ENCODE peak calls at places on chromosomes 4 and X, in four cellular contexts. S is K562, J is GM12878, V is HepG2. P is an unnamed sample.

GRCh38 chr4:76690091-76690905 is 207.6 kb downstream of the SOWAHB start:
- DNase-seq in S (no peak), J (no peak), V (no peak), P (peak)

GRCh38 chrX:107669276-107669675 is 41.0 kb downstream of the PRPS1 start:
- DNase-seq in S (no peak), J (no peak), V (no peak), P (no peak)

GRCh38 chrX:85611926-85612325 is 232.5 kb upstream of the POF1B start:
- DNase-seq in S (no peak), J (no peak), V (no peak), P (peak)

GRCh38 chrX:47497274-47497673 is 14.3 kb upstream of the ZNF41 start:
- DNase-seq in S (no peak), J (no peak), V (no peak), P (peak)

GRCh38 chrX:23782455-23782854 is 518 bp upstream of the SAT1 start:
- DNase-seq in S (no peak), J (no peak), V (peak), P (no peak)

GRCh38 chr4:92047209-92047877 is 256.4 kb upstream of the GRID2 start:
- DNase-seq in S (no peak), J (no peak), V (no peak), P (peak)

GRCh38 chr4:22170353-22170752 is 221.8 kb upstream of the KCNIP4 start:
- DNase-seq in S (no peak), J (no peak), V (no peak), P (no peak)

GRCh38 chrX:7254144-7254543 is 106.2 kb upstream of the PUDP start:
- DNase-seq in S (no peak), J (no peak), V (no peak), P (no peak)

GRCh38 chr4:103074598-103075434 is 1.7 kb downstream of the SLC9B2 start:
- DNase-seq in S (no peak), J (peak), V (no peak), P (no peak)

GRCh38 chr4:181756451-181756850 is 486.8 kb upstream of the TENM3 start:
- DNase-seq in S (no peak), J (no peak), V (no peak), P (no peak)
- TF ChIP-seq SMC3 in S (no peak), J (no peak), V (no peak), P (no peak)

GRCh38 chrX:43741843-43742573 is 85.9 kb downstream of the MAOA start:
- DNase-seq in S (no peak), J (no peak), V (no peak), P (no peak)
- TF ChIP-seq SIN3A in S (no peak), J (no peak), V (no peak), P (no peak)

GRCh38 chr4:15003441-15003890 is 1.2 kb downstream of the CPEB2 start:
- DNase-seq in S (peak), J (no peak), V (no peak), P (peak)

GRCh38 chr4:15001825-15002658 is at the start of gene CPEB2:
- DNase-seq in S (peak), J (peak), V (peak), P (peak)

GRCh38 chr4:15003891-15004700 is 1.8 kb downstream of the CPEB2 start:
- DNase-seq in S (peak), J (no peak), V (no peak), P (peak)

GRCh38 chr4:15001248-15001824 is 945 bp upstream of the CPEB2 start:
- DNase-seq in S (peak), J (no peak), V (peak), P (peak)

DNA sequence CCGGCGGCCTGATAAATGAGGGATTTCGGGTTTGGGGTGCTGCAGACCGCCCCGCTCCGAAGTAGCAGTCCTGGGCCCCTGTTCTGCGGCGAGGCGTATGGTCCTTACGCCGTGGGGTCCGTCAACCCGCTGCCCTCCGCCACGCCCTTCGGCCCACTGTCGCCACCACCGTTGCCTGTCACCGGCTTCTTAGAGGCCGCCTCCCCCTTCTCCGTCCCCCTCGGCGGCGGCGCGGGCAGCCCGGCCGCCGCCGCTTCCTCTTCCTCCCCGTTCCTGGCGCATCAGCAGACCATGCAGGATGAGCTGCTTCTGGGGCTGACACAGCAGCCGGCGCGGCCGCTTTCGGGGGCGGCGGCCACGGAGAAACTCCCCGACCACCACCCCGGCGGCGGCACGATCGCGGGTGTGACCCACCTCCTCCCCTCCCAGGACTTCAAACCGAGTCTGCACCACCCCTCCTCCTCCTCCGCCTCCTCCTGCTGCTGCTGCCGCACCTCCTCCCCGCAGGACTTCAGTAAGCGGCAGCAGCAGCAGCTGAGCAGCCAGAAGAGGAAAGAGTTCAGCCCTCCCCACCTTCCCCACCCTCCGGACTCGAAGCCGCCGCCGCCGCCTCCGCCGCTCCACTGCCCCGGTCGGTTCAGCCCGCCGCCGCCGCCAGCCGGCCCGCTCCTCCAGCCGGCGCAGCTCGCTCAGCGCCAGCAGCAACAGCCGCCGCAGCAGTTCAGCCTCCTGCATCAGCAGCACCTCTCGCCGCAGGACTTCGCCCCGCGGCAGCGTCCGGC is 569 bp downstream of the CPEB2 start:
- DNase-seq in S (peak), J (peak), V (peak), P (peak)
- TF ChIP-seq SMC3 in S (no peak), J (no peak), V (no peak), P (no peak)

GRCh38 chr4:41069268-41069667 is 145.1 kb downstream of the APBB2 start:
- DNase-seq in S (no peak), J (no peak), V (no peak), P (no peak)

GRCh38 chr4:41070516-41071281 is 143.6 kb downstream of the APBB2 start:
- DNase-seq in S (no peak), J (no peak), V (no peak), P (no peak)

GRCh38 chr4:41074227-41074626 is 140.1 kb downstream of the APBB2 start:
- DNase-seq in S (no peak), J (no peak), V (no peak), P (no peak)

GRCh38 chr4:41069838-41070237 is 144.5 kb downstream of the APBB2 start:
- DNase-seq in S (no peak), J (no peak), V (no peak), P (no peak)

DNA sequence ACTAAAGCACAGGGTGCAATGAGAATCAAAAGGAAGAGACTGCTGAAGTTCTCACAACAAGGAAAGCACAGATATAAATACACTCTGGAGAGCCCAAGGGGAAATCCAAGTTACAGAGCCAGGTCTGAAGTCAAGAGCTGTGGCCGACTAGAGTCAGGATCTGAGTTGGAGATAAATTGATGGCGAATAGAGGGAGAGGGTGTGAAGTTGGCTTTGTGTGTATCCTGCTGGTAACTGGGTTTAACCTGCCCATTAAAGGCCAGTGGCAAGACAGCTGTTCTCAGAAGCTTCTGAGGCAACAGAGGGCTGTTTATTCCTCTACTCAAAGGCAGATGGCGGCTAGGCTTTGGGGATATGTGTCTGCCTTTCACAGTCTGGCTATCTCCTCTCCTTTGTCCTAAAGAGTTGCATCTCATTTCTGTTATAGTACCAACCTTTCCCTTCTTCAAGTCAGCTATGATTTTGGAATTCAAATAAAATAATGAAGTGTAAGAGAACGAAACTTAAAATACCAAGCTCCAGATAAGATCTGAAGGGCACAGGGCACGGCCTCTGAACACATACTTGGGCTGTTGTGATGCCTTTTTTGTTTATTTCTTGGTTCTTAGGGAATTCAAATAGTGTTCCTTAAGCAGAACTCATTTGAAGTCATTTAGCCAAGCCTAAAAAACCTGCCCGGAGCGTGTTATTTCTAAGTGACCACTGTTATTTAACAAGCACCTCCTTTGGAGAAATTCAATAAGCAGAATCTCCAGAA is 142.1 kb downstream of the APBB2 start:
- DNase-seq in S (no peak), J (peak), V (no peak), P (no peak)
- TF ChIP-seq SIN3A in S (no peak), J (no peak), V (no peak), P (no peak)

GRCh38 chr4:143458966-143459365 is 54.5 kb upstream of the SMARCA5 start:
- DNase-seq in S (no peak), J (no peak), V (no peak), P (no peak)
- TF ChIP-seq SMC3 in S (no peak), J (no peak), V (no peak), P (no peak)

GRCh38 chr4:153296424-153296823 is 48.1 kb upstream of the MND1 start:
- DNase-seq in S (no peak), J (no peak), V (no peak), P (no peak)
- TF ChIP-seq SIN3A in S (no peak), J (no peak), V (no peak), P (no peak)

DNA sequence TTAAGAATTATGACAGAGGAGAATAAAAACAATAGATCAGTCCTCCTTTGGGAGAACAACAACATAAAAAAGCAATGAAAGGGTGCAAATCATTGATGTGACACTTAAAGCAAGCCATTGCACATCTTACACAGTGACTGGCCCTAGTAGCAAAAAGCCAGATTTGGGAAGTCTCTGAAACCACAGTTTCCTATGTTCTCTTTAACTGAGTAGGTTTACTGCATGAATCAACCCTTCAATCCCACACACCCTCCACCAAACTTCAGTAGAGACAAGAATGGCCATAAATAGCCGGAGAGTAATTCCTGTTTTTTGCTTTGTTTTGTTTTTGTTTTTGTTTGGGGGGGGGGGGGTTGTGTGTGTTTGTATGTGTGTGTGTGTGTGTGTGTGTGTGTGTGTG is 180.8 kb downstream of the VEGFC start:
- DNase-seq in S (no peak), J (no peak), V (no peak), P (no peak)
- TF ChIP-seq SMC3 in S (no peak), J (no peak), V (no peak), P (no peak)

GRCh38 chr4:909821-910220 is 22.3 kb downstream of the GAK start:
- DNase-seq in S (no peak), J (no peak), V (no peak), P (no peak)

GRCh38 chr4:909131-909571 is 23.0 kb downstream of the GAK start:
- DNase-seq in S (no peak), J (no peak), V (no peak), P (no peak)

GRCh38 chr4:911871-912490 is 20.1 kb downstream of the GAK start:
- DNase-seq in S (no peak), J (no peak), V (no peak), P (no peak)

GRCh38 chr4:911221-911751 is 20.8 kb downstream of the GAK start:
- DNase-seq in S (no peak), J (no peak), V (no peak), P (no peak)

GRCh38 chr4:910366-911091 is 21.6 kb downstream of the GAK start:
- DNase-seq in S (no peak), J (no peak), V (no peak), P (no peak)
- TF ChIP-seq SIN3A in S (no peak), J (no peak), V (no peak), P (no peak)

DNA sequence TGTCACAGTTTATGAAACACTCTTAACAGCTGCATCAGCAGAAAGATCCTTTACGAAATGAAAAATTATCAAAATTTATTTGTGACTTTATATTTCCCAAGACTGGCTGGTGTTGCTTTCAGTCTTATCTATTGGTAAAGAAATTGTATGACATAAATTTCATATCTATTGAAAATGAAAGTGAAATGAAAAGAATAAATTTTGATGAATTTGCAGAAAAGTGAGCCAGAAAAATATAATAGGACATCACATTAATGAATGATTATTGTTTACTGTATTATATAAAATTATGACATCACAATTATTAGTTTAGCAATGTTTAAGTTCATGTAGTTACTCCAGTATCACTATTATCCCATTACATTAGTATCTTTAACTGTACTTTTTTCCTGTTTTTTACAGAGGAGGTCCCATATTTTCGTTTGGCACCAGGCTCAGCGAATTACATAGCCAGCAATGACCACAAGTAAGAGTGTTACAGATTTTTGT is 13.2 kb upstream of the TMEM165 start:
- DNase-seq in S (no peak), J (no peak), V (no peak), P (no peak)
- TF ChIP-seq SMC3 in S (no peak), J (no peak), V (no peak), P (no peak)